ENCODE peak calls at places on chromosomes 2 and 18, in nine cellular contexts. Y is BJ, K is cardiac fibroblast, H is NB4, V is uterus, Z is BE2C, E is brain microvascular endothelial cell, Q is ovary, A is neural progenitor cell. C is an unnamed sample.

GRCh38 chr2:58350484-58350883 is 109.4 kb upstream of the FANCL start:
- DNase-seq in E (no peak), A (no peak), Z (no peak), Q (no peak), Y (no peak), V (no peak), H (no peak), K (no peak), C (no peak)

GRCh38 chr2:66433695-66433944 is 1.3 kb upstream of the MEIS1 start:
- DNase-seq in Z (no peak), Y (no peak), Q (no peak), H (no peak), E (no peak), V (no peak), A (no peak), K (no peak), C (no peak)

GRCh38 chr2:68776124-68776523 is 41.5 kb downstream of the ARHGAP25 start:
- DNase-seq in V (no peak), K (no peak), E (no peak), Y (no peak), Q (no peak), H (peak), A (no peak), Z (no peak), C (no peak)

GRCh38 chr2:230219419-230220331 is at the start of gene SP110:
- DNase-seq in Q (peak), V (peak), Y (peak), A (peak), H (peak), E (peak), K (peak), Z (peak), C (peak)

GRCh38 chr2:117968724-117969121 is 45.1 kb downstream of the CCDC93 start:
- DNase-seq in Q (no peak), H (no peak), K (no peak), A (no peak), E (no peak), Z (no peak), Y (no peak), V (no peak), C (no peak)

GRCh38 chr2:38244306-38244705 is 132.8 kb downstream of the ATL2 start:
- DNase-seq in A (no peak), Z (no peak), H (no peak), K (no peak), Y (no peak), V (no peak), Q (no peak), E (no peak), C (no peak)

GRCh38 chr2:230700447-230700846 is 12.2 kb upstream of the CAB39 start:
- DNase-seq in A (no peak), Q (no peak), V (no peak), Z (no peak), Y (no peak), E (no peak), K (peak), H (peak), C (no peak)

GRCh38 chr2:148603562-148603920 is 41.0 kb upstream of the EPC2 start:
- DNase-seq in Z (no peak), A (no peak), V (no peak), K (no peak), Y (no peak), H (no peak), Q (no peak), E (no peak), C (no peak)

GRCh38 chr2:205982776-205983327 is 103.1 kb downstream of the INO80D start:
- DNase-seq in Q (no peak), V (no peak), A (no peak), K (no peak), H (no peak), Z (no peak), E (no peak), Y (no peak), C (no peak)

GRCh38 chr2:30336978-30337841 is 105.9 kb downstream of the LBH start:
- DNase-seq in Y (no peak), A (no peak), K (no peak), E (no peak), H (peak), Q (no peak), Z (no peak), V (no peak), C (no peak)

GRCh38 chr2:194545978-194546377 is 1111.0 kb upstream of the SLC39A10 start:
- DNase-seq in K (peak), V (no peak), H (peak), A (no peak), Y (no peak), Q (no peak), E (no peak), Z (no peak), C (no peak)

GRCh38 chr2:162333968-162334367 is 10.0 kb upstream of the GCA start:
- DNase-seq in Y (no peak), E (peak), H (peak), K (peak), Z (no peak), Q (no peak), A (peak), V (no peak), C (no peak)

GRCh38 chr18:79355433-79356335 is 40.0 kb upstream of the NFATC1 start:
- DNase-seq in V (no peak), A (no peak), K (no peak), H (no peak), Z (no peak), Q (no peak), Y (no peak), E (no peak), C (no peak)

GRCh38 chr18:46283895-46284295 is 179.7 kb downstream of the HAUS1 start:
- DNase-seq in A (peak), Z (peak), Y (no peak), E (no peak), H (no peak), K (no peak), V (no peak), Q (no peak), C (no peak)

GRCh38 chr2:233267516-233268245 is 16.2 kb downstream of the ATG16L1 start:
- DNase-seq in H (no peak), Q (no peak), K (no peak), Y (no peak), V (no peak), E (no peak), A (no peak), Z (no peak), C (no peak)

GRCh38 chr18:76569644-76570415 is 74.8 kb upstream of the ZNF516 start:
- DNase-seq in V (no peak), K (no peak), Y (no peak), A (peak), E (no peak), Z (no peak), Q (no peak), H (no peak), C (no peak)

GRCh38 chr2:40016151-40016885 is 237.3 kb upstream of the THUMPD2 start:
- DNase-seq in K (peak), Y (no peak), Q (no peak), A (no peak), V (no peak), E (no peak), Z (no peak), H (no peak), C (no peak)

GRCh38 chr2:30074023-30074422 is 72.8 kb upstream of the YPEL5 start:
- DNase-seq in K (peak), E (no peak), Y (no peak), A (no peak), Q (no peak), Z (no peak), H (peak), V (no peak), C (no peak)

GRCh38 chr18:60147326-60147725 is 225.2 kb downstream of the MC4R start:
- DNase-seq in Y (no peak), K (no peak), A (no peak), V (no peak), H (peak), E (no peak), Q (no peak), Z (no peak), C (no peak)

GRCh38 chr2:238106339-238106697 is 6.2 kb downstream of the ESPNL start:
- DNase-seq in Y (no peak), Q (no peak), V (no peak), K (no peak), Z (no peak), A (no peak), H (no peak), E (no peak), C (no peak)

GRCh38 chr2:236535024-236535423 is 34.6 kb upstream of the ACKR3 start:
- DNase-seq in Z (no peak), E (peak), Y (no peak), K (peak), Q (no peak), H (no peak), V (no peak), A (no peak), C (peak)

GRCh38 chr18:72152935-72153334 is 391.2 kb downstream of the CBLN2 start:
- DNase-seq in E (no peak), Y (no peak), Q (no peak), H (no peak), A (no peak), V (no peak), Z (no peak), K (no peak), C (no peak)

GRCh38 chr2:189506514-189506976 is 65.3 kb downstream of the WDR75 start:
- DNase-seq in A (no peak), Z (no peak), V (no peak), H (peak), Q (no peak), E (peak), Y (no peak), K (no peak), C (peak)

GRCh38 chr2:131156452-131157149 is 51.5 kb downstream of the PLEKHB2 start:
- DNase-seq in V (no peak), Q (no peak), Y (no peak), H (no peak), A (no peak), Z (no peak), K (no peak), E (no peak), C (no peak)

GRCh38 chr2:20573611-20574422 is 77.1 kb downstream of the HS1BP3 start:
- DNase-seq in H (no peak), A (no peak), V (peak), E (no peak), Z (peak), Q (peak), K (peak), Y (no peak), C (no peak)

GRCh38 chr2:142100967-142101366 is 29.8 kb downstream of the LRP1B start:
- DNase-seq in H (no peak), K (no peak), Q (no peak), Y (no peak), V (no peak), Z (no peak), E (no peak), A (no peak), C (no peak)

GRCh38 chr2:172464340-172465129 is 37.1 kb downstream of the ITGA6 start:
- DNase-seq in V (no peak), Q (no peak), H (no peak), A (no peak), K (no peak), Y (no peak), Z (no peak), E (no peak), C (no peak)
- H3K4me3 ChIP-seq in V (no peak), Q (no peak), H (no peak), A (no peak), K (no peak), Y (no peak), Z (no peak), E (no peak), C (no peak)

DNA sequence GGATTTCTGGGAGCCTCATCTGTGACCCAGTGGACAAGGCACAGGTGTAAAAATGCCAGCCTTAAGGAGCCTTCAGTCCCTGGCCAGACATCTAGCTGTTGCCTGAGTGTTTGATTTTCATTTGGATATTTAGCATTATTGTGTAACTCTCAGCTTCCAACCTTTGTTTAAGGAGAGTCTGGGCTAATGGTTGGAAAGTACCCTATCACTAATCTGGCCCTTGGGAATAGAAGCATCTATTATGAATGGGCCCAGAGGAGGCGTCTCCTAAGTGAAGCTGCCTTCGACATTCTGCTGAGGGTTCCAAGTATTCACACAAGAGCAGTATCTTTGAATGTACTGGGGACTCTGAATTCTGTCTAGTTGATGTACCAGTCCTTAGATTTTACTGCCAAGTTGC is 7.1 kb upstream of the ANKRD29 start:
- DNase-seq in E (no peak), Y (no peak), Z (no peak), A (no peak), Q (no peak), K (peak), V (no peak), H (no peak), C (no peak)
- TF ChIP-seq CTCF in E (no peak), Y (no peak), Z (no peak), A (no peak), Q (no peak), K (no peak), V (no peak), H (no peak), C (no peak)

GRCh38 chr2:64201086-64201627 is 56.9 kb upstream of the PELI1 start:
- DNase-seq in A (no peak), K (no peak), Y (no peak), E (no peak), V (no peak), Q (no peak), Z (no peak), H (no peak), C (no peak)
- H3K4me3 ChIP-seq in A (no peak), K (no peak), Y (no peak), E (no peak), V (no peak), Q (no peak), Z (no peak), H (no peak), C (no peak)

GRCh38 chr18:62196079-62196478 is 9.0 kb downstream of the RELCH start:
- DNase-seq in Q (no peak), A (no peak), Z (no peak), K (no peak), H (no peak), E (no peak), V (no peak), Y (no peak), C (no peak)
- TF ChIP-seq CTCF in Q (no peak), A (peak), Z (no peak), K (no peak), H (peak), E (no peak), V (no peak), Y (no peak), C (no peak)

GRCh38 chr2:48358982-48359381 is 171.0 kb upstream of the STON1 start:
- DNase-seq in Y (no peak), E (no peak), Z (no peak), A (no peak), Q (no peak), H (no peak), V (no peak), K (no peak), C (no peak)

GRCh38 chr2:48355494-48355893 is 174.5 kb upstream of the STON1 start:
- DNase-seq in Y (no peak), Z (no peak), K (no peak), Q (no peak), H (no peak), E (no peak), A (no peak), V (no peak), C (no peak)

GRCh38 chr2:48362515-48362914 is 167.4 kb upstream of the STON1 start:
- DNase-seq in V (no peak), A (no peak), Y (no peak), K (no peak), H (no peak), Q (no peak), Z (no peak), E (no peak), C (no peak)

GRCh38 chr2:48357351-48357750 is 172.6 kb upstream of the STON1 start:
- DNase-seq in Y (no peak), Z (no peak), E (no peak), K (no peak), H (no peak), A (no peak), Q (no peak), V (no peak), C (no peak)

GRCh38 chr2:48356701-48357322 is 173.1 kb upstream of the STON1 start:
- DNase-seq in K (peak), V (no peak), H (peak), Y (no peak), Q (no peak), E (peak), A (no peak), Z (peak), C (peak)
- H3K4me3 ChIP-seq in K (no peak), V (no peak), H (peak), Y (no peak), Q (no peak), E (no peak), A (no peak), Z (no peak), C (no peak)